ENCODE peak calls at places on chromosomes 11 and 22, in six cellular contexts. V, P, A, T, B and M are unnamed samples. For H3K36me3 and H3K4me1, the result is how much of the 10 kb centered on the place peaks cover.

GRCh38 chr11:9158898-9159391 is 67.5 kb upstream of the SCUBE2 start:
- DNase-seq in B (peak), T (no peak), V (no peak), P (peak), A (no peak), M (no peak)

GRCh38 chr11:111730871-111731591 is 35.2 kb downstream of the PPP2R1B start:
- DNase-seq in V (peak), B (no peak), A (no peak), T (peak), P (peak), M (no peak)

GRCh38 chr11:69917529-69917928 is 98.3 kb upstream of the FGF3 start:
- DNase-seq in A (no peak), P (no peak), B (no peak), T (no peak), V (no peak), M (no peak)

GRCh38 chr22:21741059-21741458 is 5.5 kb upstream of the YPEL1 start:
- DNase-seq in A (no peak), B (no peak), P (no peak), T (no peak), V (no peak), M (no peak)

GRCh38 chr11:3109921-3110706 is 52.9 kb upstream of the CARS1 start:
- DNase-seq in V (peak), P (peak), T (peak), B (peak), A (peak), M (peak)

GRCh38 chr22:24051568-24051967 is 40.5 kb downstream of the CABIN1 start:
- DNase-seq in A (no peak), B (no peak), V (no peak), P (peak), T (no peak), M (no peak)

GRCh38 chr22:22111267-22111751 is 128.7 kb upstream of the TOP3B start:
- DNase-seq in V (no peak), P (peak), A (no peak), B (peak), T (no peak), M (no peak)

GRCh38 chr11:63761870-63762661 is 6.5 kb downstream of the ZFTA start:
- DNase-seq in P (no peak), B (no peak), A (no peak), V (peak), T (peak), M (peak)

GRCh38 chr11:7495997-7496545 is 10.8 kb downstream of the OLFML1 start:
- DNase-seq in B (no peak), V (no peak), T (no peak), P (no peak), A (no peak), M (no peak)

GRCh38 chr11:75214843-75215242 is 25.7 kb upstream of the TPBGL start:
- DNase-seq in A (no peak), T (no peak), V (no peak), P (no peak), B (no peak), M (no peak)

GRCh38 chr11:45366196-45366595 is 80.1 kb upstream of the SYT13 start:
- DNase-seq in A (no peak), V (no peak), T (no peak), P (no peak), B (no peak), M (no peak)

GRCh38 chr11:28757725-28758515 is 649.7 kb downstream of the METTL15 start:
- DNase-seq in T (no peak), B (peak), V (no peak), P (peak), A (no peak), M (no peak)

GRCh38 chr11:57499413-57499982 is 16.0 kb downstream of the SLC43A1 start:
- DNase-seq in P (peak), B (peak), A (peak), V (peak), T (peak), M (peak)

GRCh38 chr11:44622721-44623258 is 57.3 kb downstream of the CD82 start:
- DNase-seq in P (no peak), B (no peak), T (no peak), V (peak), A (no peak), M (peak)

GRCh38 chr22:23229646-23230045 is 49.3 kb downstream of the BCR start:
- DNase-seq in P (no peak), V (peak), T (no peak), A (no peak), B (no peak), M (no peak)

GRCh38 chr11:132539590-132540368 is 992.5 kb downstream of the OPCML start:
- DNase-seq in P (peak), A (no peak), T (no peak), B (no peak), V (no peak), M (no peak)

GRCh38 chr22:43442386-43443060 is 30.7 kb downstream of the MPPED1 start:
- DNase-seq in T (peak), P (no peak), V (no peak), A (no peak), B (no peak), M (no peak)

GRCh38 chr11:120125005-120125404 is 12.9 kb downstream of the TRIM29 start:
- DNase-seq in A (no peak), T (no peak), V (no peak), P (peak), B (no peak), M (no peak)

GRCh38 chr22:39984750-39985149 is 10.0 kb upstream of the FAM83F start:
- DNase-seq in V (no peak), T (no peak), P (no peak), B (no peak), A (no peak), M (no peak)

GRCh38 chr22:17598318-17598717 is 30.2 kb downstream of the ATP6V1E1 start:
- DNase-seq in T (no peak), B (no peak), V (no peak), A (no peak), P (no peak), M (no peak)

GRCh38 chr11:118088531-118088930 is 1.8 kb upstream of the SMIM35 start:
- DNase-seq in T (peak), B (no peak), P (no peak), V (no peak), A (no peak), M (no peak)

GRCh38 chr11:35905901-35906661 is 37.8 kb upstream of the LDLRAD3 start:
- DNase-seq in B (peak), T (no peak), A (no peak), P (no peak), V (no peak), M (no peak)

GRCh38 chr22:40183029-40183581 is 5.4 kb downstream of the TNRC6B start:
- DNase-seq in P (peak), V (no peak), T (no peak), A (no peak), B (peak), M (peak)

GRCh38 chr11:12778506-12778905 is 104.3 kb downstream of the TEAD1 start:
- DNase-seq in V (no peak), B (no peak), P (no peak), T (no peak), A (no peak), M (no peak)

GRCh38 chr11:114819028-114819427 is 140.7 kb downstream of the NXPE2 start:
- DNase-seq in P (peak), A (no peak), B (peak), T (no peak), V (no peak), M (no peak)

GRCh38 chr22:47169801-47170140 is 407.3 kb downstream of the TBC1D22A start:
- DNase-seq in B (no peak), T (peak), P (no peak), V (peak), A (peak), M (no peak)

GRCh38 chr22:42111798-42112197 is 18.8 kb downstream of the CYP2D6 start:
- DNase-seq in T (no peak), B (no peak), P (no peak), V (no peak), A (no peak), M (no peak)

GRCh38 chr11:13073119-13073981 is 64.2 kb downstream of the RASSF10 start:
- DNase-seq in A (no peak), P (peak), V (no peak), B (peak), T (no peak), M (no peak)

GRCh38 chr22:29339381-29340235 is 24.1 kb upstream of the RASL10A start:
- DNase-seq in A (no peak), P (peak), B (no peak), T (no peak), V (no peak), M (no peak)

GRCh38 chr22:29336751-29337490 is 21.4 kb upstream of the RASL10A start:
- DNase-seq in P (no peak), A (no peak), B (no peak), T (peak), V (no peak), M (no peak)

GRCh38 chr22:29340566-29340965 is 25.1 kb upstream of the RASL10A start:
- DNase-seq in T (no peak), P (no peak), V (no peak), B (no peak), A (no peak), M (no peak)

GRCh38 chr22:29337631-29338284 is 22.3 kb upstream of the RASL10A start:
- DNase-seq in A (no peak), V (no peak), T (no peak), B (no peak), P (no peak), M (no peak)

GRCh38 chr22:29338398-29338797 is 22.9 kb upstream of the RASL10A start:
- DNase-seq in T (no peak), P (no peak), A (no peak), V (no peak), B (no peak), M (no peak)
- H3K36me3 ChIP-seq in T (under half), P (under half), A (under half), V (under half), B (under half), M (half or more)

GRCh38 chr22:30247561-30247960 is 1.0 kb upstream of the LIF start:
- DNase-seq in A (no peak), P (no peak), V (no peak), B (no peak), T (no peak), M (no peak)

GRCh38 chr22:30247974-30248373 is 1.4 kb upstream of the LIF start:
- DNase-seq in V (no peak), T (no peak), P (no peak), A (no peak), B (no peak), M (no peak)

GRCh38 chr22:30249049-30250038 is 2.8 kb upstream of the LIF start:
- DNase-seq in B (no peak), P (peak), A (peak), V (no peak), T (peak), M (no peak)

GRCh38 chr22:30246962-30247376 is 410 bp upstream of the LIF start:
- DNase-seq in B (no peak), A (no peak), V (no peak), T (no peak), P (no peak), M (no peak)

DNA sequence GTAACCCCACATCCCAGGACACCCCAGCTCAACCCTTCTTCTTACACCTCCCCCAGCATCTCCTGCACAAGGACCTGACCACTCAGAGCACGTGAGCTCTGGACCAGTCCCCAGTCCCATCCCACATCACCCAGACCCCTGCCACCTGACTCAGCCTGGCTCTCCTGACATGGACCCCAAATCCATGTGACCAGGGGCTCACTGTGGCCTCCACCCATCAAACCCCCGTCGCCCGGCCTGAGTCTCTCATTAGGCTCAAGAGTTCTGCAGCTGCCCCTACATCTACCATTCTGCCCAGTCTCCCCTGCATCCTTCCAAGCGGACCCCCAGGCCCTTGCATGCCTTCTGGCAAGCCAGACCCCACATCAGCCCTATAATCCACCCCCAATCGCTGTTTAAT is 1.9 kb upstream of the LIF start:
- DNase-seq in P (no peak), T (no peak), V (no peak), A (no peak), B (no peak), M (no peak)
- H3K4me1 ChIP-seq in P (under half), T (under half), V (under half), A (under half), B (under half), M (under half)

GRCh38 chr22:26496456-26496855 is 12.8 kb downstream of the SRRD start:
- DNase-seq in T (no peak), B (no peak), V (no peak), A (no peak), P (no peak), M (no peak)
- H3K36me3 ChIP-seq in T (under half), B (half or more), V (under half), A (half or more), P (half or more), M (half or more)

GRCh38 chr22:36330655-36331305 is 57.0 kb downstream of the MYH9 start:
- DNase-seq in P (peak), V (no peak), T (peak), A (no peak), B (peak), M (no peak)

GRCh38 chr22:36331306-36331911 is 56.4 kb downstream of the MYH9 start:
- DNase-seq in V (no peak), A (no peak), T (peak), P (peak), B (peak), M (no peak)

GRCh38 chr22:36332623-36333331 is 55.0 kb downstream of the MYH9 start:
- DNase-seq in P (peak), A (no peak), B (peak), V (no peak), T (no peak), M (no peak)

GRCh38 chr22:36333632-36334031 is 54.1 kb downstream of the MYH9 start:
- DNase-seq in V (no peak), T (no peak), A (no peak), B (no peak), P (no peak), M (no peak)

DNA sequence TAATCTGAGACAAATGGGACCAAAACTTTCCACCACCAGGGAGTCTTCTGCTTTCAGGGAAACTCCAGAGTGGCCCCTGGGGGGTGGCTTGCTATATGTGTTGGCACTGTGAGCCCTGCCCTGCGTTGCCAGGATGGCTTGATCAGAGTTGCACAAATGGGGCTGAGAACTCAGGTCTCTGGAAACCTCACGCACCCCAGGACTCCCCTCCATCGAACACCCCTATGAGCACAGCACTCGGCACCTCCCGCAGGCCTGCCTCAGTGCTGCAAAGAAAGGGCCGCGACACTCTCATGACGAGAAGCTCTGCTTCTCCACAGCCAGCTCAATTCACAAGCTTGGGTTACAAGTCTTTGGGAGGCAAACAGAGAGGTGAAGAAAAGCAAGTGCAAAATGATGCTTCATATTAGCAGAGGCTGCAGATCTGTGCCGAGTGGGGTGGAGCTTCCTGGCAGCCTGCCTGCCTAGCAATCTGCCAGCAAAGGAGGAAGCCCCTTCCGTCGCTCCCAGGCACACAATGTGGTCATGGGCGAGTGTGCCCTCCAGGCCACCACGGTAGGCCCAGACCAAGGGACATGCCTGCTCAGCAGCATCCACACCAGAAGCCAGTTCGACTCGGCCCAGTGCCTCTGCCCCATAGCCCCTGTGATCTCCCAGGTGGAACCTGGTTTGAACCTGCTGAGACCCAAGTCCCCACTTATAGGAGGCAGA is 55.7 kb downstream of the MYH9 start:
- DNase-seq in P (peak), B (peak), T (peak), V (no peak), A (peak), M (no peak)
- H3K4me1 ChIP-seq in P (half or more), B (half or more), T (half or more), V (half or more), A (half or more), M (under half)

DNA sequence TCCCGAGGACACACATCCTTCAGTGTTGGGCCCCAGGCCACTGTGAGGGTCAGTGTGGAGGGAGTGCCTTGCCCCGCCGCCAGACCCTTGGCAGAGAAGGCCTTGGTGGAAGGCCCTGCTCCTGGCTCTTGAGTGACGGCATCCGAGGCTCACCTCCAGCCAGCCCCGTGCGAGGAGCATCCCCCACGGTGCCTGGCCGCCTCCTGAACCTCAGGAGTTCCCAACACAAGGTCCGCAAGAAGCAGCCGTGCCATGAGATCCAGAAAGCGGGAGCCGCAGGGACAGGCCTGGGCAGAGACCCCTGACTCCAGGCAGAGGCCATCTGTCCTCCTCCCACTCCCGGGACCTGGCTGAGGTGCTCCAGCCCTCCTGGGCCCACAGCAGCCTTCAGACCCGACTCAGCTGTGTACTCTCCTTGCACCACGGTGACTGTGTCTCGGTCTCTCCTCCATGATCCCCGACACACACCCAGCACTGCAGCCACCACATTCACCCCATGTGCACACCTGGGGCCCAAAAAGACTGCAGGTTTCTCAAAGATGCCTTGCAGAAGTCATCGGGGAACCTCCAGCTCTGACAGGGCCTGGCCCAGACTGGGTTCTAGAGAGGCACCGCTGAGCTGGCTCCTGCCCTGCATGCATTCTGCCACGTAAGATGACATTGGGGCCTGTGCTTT is 870.2 kb downstream of the BRD1 start:
- DNase-seq in B (no peak), A (no peak), T (no peak), V (peak), P (no peak), M (no peak)
- H3K36me3 ChIP-seq in B (under half), A (under half), T (under half), V (under half), P (under half), M (under half)

GRCh38 chr11:19294444-19294843 is 53.7 kb upstream of the E2F8 start:
- DNase-seq in V (no peak), A (no peak), T (no peak), B (no peak), P (no peak), M (no peak)
- H3K4me1 ChIP-seq in V (under half), A (under half), T (under half), B (under half), P (under half), M (under half)

DNA sequence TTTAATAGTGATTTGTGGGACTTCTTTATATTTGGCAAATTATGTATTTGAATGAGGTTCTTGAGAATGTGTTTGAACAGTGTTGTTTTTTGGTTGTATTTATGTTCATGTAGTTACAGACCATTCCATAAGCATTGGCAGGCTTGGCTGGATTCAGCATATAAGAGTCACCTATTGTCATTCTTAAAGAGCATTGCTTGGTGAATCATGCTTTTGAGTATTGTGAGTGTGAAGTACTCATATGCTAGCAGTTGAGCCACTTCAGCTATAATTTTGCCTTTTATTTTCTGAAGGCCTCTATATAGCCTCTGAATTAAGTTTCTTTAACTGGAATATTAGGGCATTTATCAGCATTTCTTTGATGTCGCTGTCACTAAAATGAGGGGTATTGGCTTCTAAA is 110.0 kb upstream of the GAL start:
- DNase-seq in T (no peak), B (no peak), P (peak), V (no peak), A (no peak), M (no peak)
- H3K36me3 ChIP-seq in T (under half), B (half or more), P (under half), V (under half), A (under half), M (half or more)

GRCh38 chr22:37607010-37607911 is 1.4 kb upstream of the GGA1 start:
- DNase-seq in V (peak), T (peak), P (peak), B (peak), A (peak), M (peak)
- H3K4me1 ChIP-seq in V (under half), T (under half), P (under half), B (under half), A (under half), M (under half)

GRCh38 chr11:72826942-72827480 is 12.8 kb downstream of the ATG16L2 start:
- DNase-seq in A (no peak), B (no peak), V (no peak), T (no peak), P (no peak), M (no peak)

GRCh38 chr11:72828692-72829101 is 14.5 kb downstream of the ATG16L2 start:
- DNase-seq in A (no peak), V (no peak), P (no peak), T (no peak), B (no peak), M (no peak)

GRCh38 chr11:72829884-72830533 is 15.8 kb downstream of the ATG16L2 start:
- DNase-seq in P (no peak), V (no peak), B (no peak), A (no peak), T (no peak), M (no peak)

GRCh38 chr11:72828081-72828567 is 13.9 kb downstream of the ATG16L2 start:
- DNase-seq in P (peak), B (peak), V (no peak), T (no peak), A (no peak), M (no peak)

GRCh38 chr11:72829178-72829577 is 15.0 kb downstream of the ATG16L2 start:
- DNase-seq in T (no peak), V (no peak), B (no peak), P (no peak), A (no peak), M (no peak)
- H3K36me3 ChIP-seq in T (under half), V (under half), B (under half), P (under half), A (under half), M (under half)